ENCODE peak calls at places on chromosome 18, in six cellular contexts. P, O, J, E, B and Z are unnamed samples.

GRCh38 chr18:59721214-59721613 is 24.0 kb upstream of the CCBE1 start:
- DNase-seq in P (no peak), O (no peak), J (no peak), E (no peak), B (no peak), Z (no peak)

GRCh38 chr18:46152436-46152807 is 48.2 kb downstream of the HAUS1 start:
- DNase-seq in P (no peak), O (peak; percentile 56), J (no peak), E (peak; percentile 84), B (no peak), Z (peak; percentile 52)

GRCh38 chr18:7921938-7922587 is 354.9 kb downstream of the PTPRM start:
- DNase-seq in P (no peak), O (peak; percentile 80), J (peak; percentile 17), E (no peak), B (no peak), Z (peak; percentile 80)

GRCh38 chr18:30163573-30163972 is 879.0 kb downstream of the DSC3 start:
- DNase-seq in P (no peak), O (no peak), J (no peak), E (no peak), B (no peak), Z (peak; percentile 67)

GRCh38 chr18:37238271-37238670 is 327.3 kb downstream of the CELF4 start:
- DNase-seq in P (no peak), O (no peak), J (no peak), E (no peak), B (no peak), Z (no peak)

GRCh38 chr18:37452697-37453385 is 112.8 kb downstream of the CELF4 start:
- DNase-seq in P (no peak), O (peak; percentile 68), J (no peak), E (no peak), B (no peak), Z (no peak)

GRCh38 chr18:28018361-28018760 is 158.6 kb downstream of the CDH2 start:
- DNase-seq in P (no peak), O (no peak), J (no peak), E (no peak), B (no peak), Z (no peak)

GRCh38 chr18:32470136-32470712 is 458 bp downstream of the GAREM1 start:
- DNase-seq in P (peak; percentile 75), O (peak; percentile 50), J (peak; percentile 23), E (peak; percentile 61), B (no peak), Z (peak; percentile 25)

GRCh38 chr18:25873833-25874232 is 216.6 kb downstream of the SS18 start:
- DNase-seq in P (no peak), O (no peak), J (no peak), E (no peak), B (no peak), Z (peak; percentile 4)

GRCh38 chr18:4854664-4855063 is 342.4 kb downstream of the AKAIN1 start:
- DNase-seq in P (no peak), O (no peak), J (no peak), E (no peak), B (no peak), Z (no peak)

GRCh38 chr18:24271381-24272331 is 126.0 kb downstream of the OSBPL1A start:
- DNase-seq in P (peak; percentile 84), O (peak; percentile 82), J (peak; percentile 75), E (peak; percentile 77), B (no peak), Z (peak; percentile 81)

DNA sequence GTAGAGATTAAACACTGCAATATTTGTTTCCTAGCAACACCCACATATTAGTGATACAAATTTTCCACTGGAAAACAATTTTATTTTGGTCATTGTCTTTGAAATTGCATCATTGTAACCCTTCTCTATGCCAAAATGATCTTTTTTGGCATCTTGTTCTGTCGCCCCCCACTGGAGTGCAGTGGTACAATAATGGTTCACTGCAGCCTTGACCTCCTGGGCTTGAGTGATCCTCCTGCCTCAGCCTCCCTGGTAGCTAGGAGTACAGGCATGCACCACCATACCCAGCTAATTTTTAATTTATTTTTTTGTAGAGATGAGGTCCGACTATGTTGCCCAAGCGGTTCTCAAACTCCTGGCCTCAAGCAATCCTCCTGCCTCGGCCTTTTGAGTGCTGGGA is 117.4 kb downstream of the PIK3C3 start:
- DNase-seq in P (no peak), O (peak; percentile 8), J (no peak), E (no peak), B (no peak), Z (no peak)
- TF ChIP-seq CTCF in P (peak; percentile 11), O (no peak), J (no peak), E (no peak), B (peak; percentile 6), Z (no peak)

DNA sequence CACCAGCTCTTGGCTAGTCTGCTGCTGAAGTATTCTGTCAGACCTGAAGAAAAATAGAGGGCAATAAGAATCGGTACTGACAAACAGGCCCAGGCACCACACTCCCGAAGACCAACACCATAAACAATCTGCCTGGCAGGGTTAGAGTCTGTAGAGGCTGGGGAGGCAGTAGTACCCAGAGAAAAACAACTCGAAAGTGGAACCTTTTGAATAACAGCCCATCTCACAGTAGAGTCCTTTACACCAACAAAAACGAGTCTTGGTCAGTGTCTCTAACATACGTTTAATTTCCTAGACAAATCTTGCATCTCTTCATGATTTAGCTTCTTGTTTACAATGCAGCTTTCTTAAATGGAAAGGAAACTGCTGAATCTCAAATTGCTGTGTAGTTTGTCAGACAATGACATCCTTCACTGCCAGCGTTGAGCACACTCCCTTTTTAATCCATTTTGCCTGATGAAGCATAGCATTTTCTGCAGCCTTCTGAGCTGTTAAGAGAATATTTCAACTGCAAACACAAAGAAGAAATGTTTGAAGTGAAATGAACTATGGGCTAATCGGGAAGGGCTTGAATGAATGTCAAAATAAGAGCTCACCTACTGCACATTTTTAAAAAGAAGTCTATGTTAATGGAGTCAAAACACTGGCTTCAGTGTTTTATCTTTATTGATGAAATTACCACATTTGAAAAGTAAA is 73.1 kb upstream of the DSG1 start:
- DNase-seq in P (no peak), O (no peak), J (no peak), E (no peak), B (no peak), Z (peak; percentile 88)
- H3K4me3 ChIP-seq in P (no peak overlapping the region), O (no peak overlapping the region), J (no peak overlapping the region), E (no peak overlapping the region), B (no peak overlapping the region), Z (peak overlapping the region; percentile 47)

DNA sequence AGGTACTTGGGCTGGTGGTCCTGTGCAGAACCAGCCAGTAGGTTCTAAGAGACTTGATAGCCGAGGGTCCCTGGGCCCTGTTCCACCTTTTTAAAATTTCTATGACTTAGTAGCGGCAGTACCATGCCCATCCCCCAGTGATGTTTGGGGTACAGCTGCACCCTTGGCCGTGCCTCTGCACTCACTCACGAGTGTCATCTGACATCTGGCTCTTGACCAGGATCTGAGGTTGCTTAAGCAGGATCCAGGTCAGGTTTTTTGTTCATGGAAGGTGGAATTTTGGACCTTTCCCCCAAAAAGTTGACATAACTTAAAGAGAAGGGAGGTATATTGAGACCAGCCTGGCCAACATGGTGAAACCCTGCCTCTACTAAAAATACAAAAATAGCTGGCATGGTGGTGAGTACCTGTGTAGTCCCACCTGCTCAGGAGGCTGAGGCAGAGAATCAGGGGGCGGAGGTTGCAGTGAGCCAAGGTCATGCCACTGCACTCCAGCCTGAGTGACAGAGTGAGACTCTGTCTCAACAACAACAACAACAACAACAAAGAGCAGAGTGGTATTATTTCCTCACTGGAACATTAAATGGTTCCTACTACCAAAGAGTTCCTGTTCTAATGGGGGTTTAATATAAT is 163.6 kb downstream of the NEDD4L start:
- DNase-seq in P (no peak), O (no peak), J (no peak), E (no peak), B (no peak), Z (no peak)
- TF ChIP-seq CTCF in P (no peak), O (no peak), J (no peak), E (no peak), B (no peak), Z (no peak)

DNA sequence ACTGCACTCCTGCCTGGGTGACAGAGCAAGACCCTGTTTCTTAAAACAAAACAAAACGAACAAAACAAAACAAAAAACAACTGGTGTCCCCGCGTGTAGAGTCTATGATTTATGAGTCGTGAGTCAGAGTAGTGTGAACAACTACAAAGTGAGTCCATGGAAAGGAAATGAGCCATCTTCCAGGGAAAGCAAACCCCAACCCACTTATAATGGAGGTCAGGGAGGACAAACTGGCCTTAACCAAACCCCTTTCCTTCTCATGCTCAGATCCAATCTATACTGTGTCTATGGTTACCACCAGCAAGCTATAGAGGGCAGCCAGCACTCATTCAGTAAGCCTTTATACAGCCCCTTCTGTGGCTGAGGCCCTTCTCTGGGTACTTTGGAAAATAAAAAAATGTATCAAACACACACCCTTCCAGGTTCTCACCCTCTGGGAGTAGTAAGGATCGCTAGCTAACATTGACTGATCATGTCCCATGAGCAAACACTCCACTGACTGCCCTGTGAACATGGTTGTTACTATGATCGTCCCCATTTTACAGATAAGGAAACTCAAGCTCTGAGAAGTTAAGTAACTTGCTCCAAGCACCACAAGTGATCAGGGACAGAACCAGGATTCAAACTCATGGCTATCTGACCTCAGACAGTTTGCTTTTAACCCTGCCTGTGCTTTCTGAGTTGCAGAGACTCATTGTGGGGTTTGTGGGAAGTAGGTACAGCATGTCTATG is 24.7 kb upstream of the COLEC12 start:
- DNase-seq in P (no peak), O (peak; percentile 56), J (no peak), E (no peak), B (peak; percentile 13), Z (no peak)
- H3K4me3 ChIP-seq in P (no peak overlapping the region), O (no peak overlapping the region), J (no peak overlapping the region), E (no peak overlapping the region), B (no peak overlapping the region), Z (no peak overlapping the region)

DNA sequence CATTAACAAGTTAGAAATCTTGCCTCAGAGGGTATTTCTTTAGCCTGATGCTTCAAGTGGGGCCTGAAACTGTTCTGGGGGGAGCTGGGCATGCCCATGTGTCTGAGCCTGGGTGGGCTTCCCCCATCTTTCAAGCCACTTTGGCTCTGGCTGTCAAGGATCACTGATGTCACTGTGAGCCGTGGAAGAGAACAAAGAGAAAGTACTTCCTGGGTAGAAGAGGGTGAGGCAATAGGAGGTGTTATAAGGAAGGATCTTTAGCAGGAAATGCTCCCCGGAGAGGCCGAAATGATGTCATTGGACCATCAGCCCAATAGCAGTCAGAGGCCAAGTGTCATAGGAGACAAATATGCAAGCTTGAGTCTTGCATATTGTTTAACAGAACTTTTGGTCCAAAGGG is 228.4 kb upstream of the MEX3C start:
- DNase-seq in P (no peak), O (peak; percentile 19), J (no peak), E (peak; percentile 13), B (no peak), Z (peak; percentile 30)
- TF ChIP-seq CTCF in P (no peak), O (no peak), J (no peak), E (no peak), B (no peak), Z (no peak)

GRCh38 chr18:55300469-55301195 is 287.4 kb downstream of the TCF4 start:
- DNase-seq in P (no peak), O (no peak), J (no peak), E (peak; percentile 13), B (no peak), Z (no peak)
- H3K4me3 ChIP-seq in P (no peak overlapping the region), O (no peak overlapping the region), J (no peak overlapping the region), E (peak overlapping the region; percentile 41), B (no peak overlapping the region), Z (no peak overlapping the region)